ENCODE peak calls at places on chromosomes 2 and 18, in four cellular contexts. B, S, R and A are unnamed samples.

GRCh38 chr2:164495491-164496223 is 125.6 kb downstream of the GRB14 start:
- DNase-seq in B (no peak), R (peak), S (no peak), A (peak)

GRCh38 chr2:150872919-150873772 is 385.7 kb upstream of the RND3 start:
- DNase-seq in S (peak), R (no peak), B (no peak), A (no peak)

GRCh38 chr18:31652875-31653274 is 31.5 kb downstream of the B4GALT6 start:
- DNase-seq in S (no peak), R (no peak), B (no peak), A (no peak)

GRCh38 chr18:50091495-50092249 is 103.3 kb downstream of the MYO5B start:
- DNase-seq in S (no peak), R (no peak), B (peak), A (no peak)

GRCh38 chr2:503288-503999 is 173.8 kb downstream of the TMEM18 start:
- DNase-seq in S (no peak), B (no peak), R (no peak), A (no peak)

GRCh38 chr18:44816028-44816427 is 135.3 kb downstream of the SETBP1 start:
- DNase-seq in R (no peak), S (no peak), B (no peak), A (no peak)

GRCh38 chr18:11925800-11926481 is 17.8 kb upstream of the MPPE1 start:
- DNase-seq in S (no peak), B (no peak), R (no peak), A (peak)

GRCh38 chr2:28926837-28927236 is 32.4 kb downstream of the WDR43 start:
- DNase-seq in S (no peak), R (no peak), B (no peak), A (no peak)

GRCh38 chr2:64889803-64890202 is 99.4 kb upstream of the SLC1A4 start:
- DNase-seq in S (no peak), R (no peak), B (no peak), A (no peak)

GRCh38 chr2:223724831-223725230 is 112.6 kb downstream of the AP1S3 start:
- DNase-seq in S (no peak), B (no peak), R (peak), A (no peak)

GRCh38 chr2:106336740-106337139 is 131.5 kb downstream of the RGPD3 start:
- DNase-seq in S (no peak), R (no peak), B (no peak), A (no peak)

GRCh38 chr18:31506024-31506742 is 8.2 kb downstream of the DSG2 start:
- DNase-seq in R (peak), B (no peak), S (no peak), A (no peak)

DNA sequence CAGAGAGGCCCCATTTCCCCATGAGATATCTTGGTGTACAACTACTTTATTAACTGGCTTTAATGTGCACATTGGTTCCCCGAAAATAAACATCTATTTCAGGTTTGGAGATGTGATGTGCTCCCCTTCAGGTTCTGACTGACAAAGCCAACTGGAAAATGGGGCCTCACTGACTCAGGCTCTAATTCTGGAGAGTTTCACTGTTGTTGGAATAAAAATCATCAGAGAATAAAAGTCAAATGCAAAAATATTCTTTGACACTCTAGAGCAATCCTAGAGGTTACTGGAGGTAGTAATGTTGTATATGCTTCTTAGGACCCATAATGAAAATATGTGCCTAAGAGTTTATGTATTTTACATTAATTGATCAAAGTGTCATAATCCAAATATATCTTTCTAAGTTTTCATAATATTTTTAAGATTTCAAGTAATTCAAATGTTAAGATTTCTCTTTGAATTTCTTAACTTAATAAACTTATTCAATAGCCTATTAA is 189.9 kb upstream of the COL3A1 start:
- DNase-seq in B (no peak), S (no peak), R (no peak), A (no peak)
- TF ChIP-seq CTCF in B (no peak), S (no peak), R (peak), A (no peak)

GRCh38 chr2:100416397-100416938 is 1.0 kb downstream of the CHST10 start:
- DNase-seq in B (no peak), R (no peak), S (no peak), A (no peak)
- TF ChIP-seq CTCF in B (no peak), R (no peak), S (no peak), A (no peak)

GRCh38 chr2:24421668-24422067 is 61.3 kb upstream of the ITSN2 start:
- DNase-seq in R (peak), S (no peak), B (peak), A (peak)
- TF ChIP-seq CTCF in R (peak), S (peak), B (peak), A (peak)

DNA sequence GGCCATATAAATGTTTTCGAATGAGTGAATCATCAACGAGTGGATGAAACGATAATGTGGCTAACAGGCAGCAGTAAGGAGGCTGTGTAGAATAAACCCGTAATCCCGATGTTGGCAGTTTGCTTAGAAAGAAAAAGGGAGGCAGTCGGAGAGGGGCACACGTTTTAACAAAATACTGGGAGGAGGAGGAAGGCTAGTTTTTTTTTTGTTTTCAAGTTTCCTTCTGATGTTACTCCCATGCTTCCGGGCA is 476 bp upstream of the MSH2 start:
- DNase-seq in S (no peak), B (no peak), R (no peak), A (no peak)
- TF ChIP-seq CTCF in S (no peak), B (no peak), R (no peak), A (no peak)

GRCh38 chr2:135797497-135798274 is 39.3 kb downstream of the LCT start:
- DNase-seq in B (peak), S (peak), R (peak), A (peak)

GRCh38 chr2:135800513-135801460 is 36.2 kb downstream of the LCT start:
- DNase-seq in B (no peak), R (no peak), S (no peak), A (no peak)

GRCh38 chr2:135799738-135800137 is 37.2 kb downstream of the LCT start:
- DNase-seq in R (no peak), S (no peak), B (no peak), A (no peak)

GRCh38 chr2:135798275-135798705 is 38.7 kb downstream of the LCT start:
- DNase-seq in B (no peak), S (no peak), R (no peak), A (no peak)

GRCh38 chr2:135798762-135799161 is 38.2 kb downstream of the LCT start:
- DNase-seq in R (no peak), B (no peak), S (no peak), A (no peak)
- TF ChIP-seq CTCF in R (peak), B (no peak), S (peak), A (no peak)

GRCh38 chr2:128640847-128641360 is 322.2 kb upstream of the HS6ST1 start:
- DNase-seq in B (no peak), R (no peak), S (no peak), A (no peak)

GRCh38 chr2:128638311-128638710 is 319.6 kb upstream of the HS6ST1 start:
- DNase-seq in R (no peak), S (no peak), B (peak), A (no peak)

GRCh38 chr2:128638741-128639477 is 320.2 kb upstream of the HS6ST1 start:
- DNase-seq in R (no peak), S (peak), B (no peak), A (no peak)

GRCh38 chr2:128640166-128640846 is 321.6 kb upstream of the HS6ST1 start:
- DNase-seq in S (no peak), R (peak), B (no peak), A (no peak)

GRCh38 chr2:128639693-128640092 is 321.0 kb upstream of the HS6ST1 start:
- DNase-seq in R (peak), S (no peak), B (no peak), A (no peak)
- TF ChIP-seq CTCF in R (no peak), S (no peak), B (no peak), A (no peak)

GRCh38 chr2:84631047-84631446 is 114.7 kb downstream of the DNAH6 start:
- DNase-seq in S (no peak), R (peak), B (no peak), A (no peak)
- TF ChIP-seq CTCF in S (peak), R (peak), B (peak), A (peak)

GRCh38 chr2:127174977-127175376 is 45.1 kb downstream of the CYP27C1 start:
- DNase-seq in R (peak), B (no peak), S (no peak), A (no peak)

GRCh38 chr2:127177617-127178278 is 42.4 kb downstream of the CYP27C1 start:
- DNase-seq in R (no peak), B (no peak), S (no peak), A (no peak)

GRCh38 chr2:127175406-127175805 is 44.7 kb downstream of the CYP27C1 start:
- DNase-seq in B (peak), R (no peak), S (no peak), A (no peak)

GRCh38 chr2:127175821-127176354 is 44.2 kb downstream of the CYP27C1 start:
- DNase-seq in S (no peak), R (peak), B (no peak), A (no peak)

GRCh38 chr2:127176371-127177311 is 43.5 kb downstream of the CYP27C1 start:
- DNase-seq in B (peak), S (no peak), R (peak), A (no peak)
- TF ChIP-seq CTCF in B (no peak), S (peak), R (no peak), A (no peak)

DNA sequence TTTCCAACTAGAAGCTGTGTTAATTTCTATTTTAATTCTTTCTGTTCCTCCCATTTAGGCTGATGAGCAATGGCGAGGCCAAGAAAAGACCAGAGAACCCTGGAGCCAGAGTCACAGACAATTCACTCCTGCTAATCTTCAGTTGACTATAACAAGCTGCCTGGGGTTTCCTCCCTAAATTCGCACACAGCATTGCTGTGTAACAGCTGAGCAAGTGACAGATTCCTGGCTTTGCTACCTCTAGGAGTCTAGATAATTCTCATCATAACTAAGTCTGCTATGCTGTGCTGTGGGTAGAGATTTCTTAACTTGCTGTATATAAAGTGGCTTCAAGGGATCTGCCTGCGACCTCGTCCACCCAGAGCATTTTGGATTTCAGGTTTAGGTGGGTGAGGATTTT is 131.3 kb upstream of the REV1 start:
- DNase-seq in S (no peak), B (no peak), R (no peak), A (no peak)
- TF ChIP-seq CTCF in S (no peak), B (no peak), R (no peak), A (no peak)